ENCODE peak calls at places on chromosomes 16 and 17, in seven cellular contexts. M, X, A, T, O, N and I are unnamed samples.

GRCh38 chr17:31320231-31320630 is 1.2 kb downstream of the EVI2A start:
- DNase-seq in M (no peak), X (no peak), A (no peak), T (no peak), O (no peak), N (no peak), I (no peak)

GRCh38 chr16:12896562-12896961 is 4.8 kb upstream of the SHISA9 start:
- DNase-seq in M (peak; percentile 76), X (no peak), A (no peak), T (no peak), O (no peak), N (no peak), I (no peak)

GRCh38 chr17:74212913-74213791 is at the start of gene TTYH2:
- DNase-seq in M (peak; percentile 81), X (peak; percentile 95), A (peak; percentile 90), T (peak; percentile 47), O (peak; percentile 90), N (peak; percentile 94), I (peak; percentile 91)

GRCh38 chr16:57091200-57091989 is 988 bp upstream of the CPNE2 start:
- DNase-seq in M (no peak), X (no peak), A (peak; percentile 36), T (no peak), O (peak; percentile 28), N (peak; percentile 68), I (peak; percentile 30)

GRCh38 chr16:17470871-17471744 is at the start of gene XYLT1:
- DNase-seq in M (peak; percentile 72), X (peak; percentile 63), A (peak; percentile 53), T (no peak), O (peak; percentile 82), N (peak; percentile 92), I (peak; percentile 97)

GRCh38 chr16:88561485-88562369 is 8.5 kb upstream of the ZC3H18 start:
- DNase-seq in M (peak; percentile 82), X (no peak), A (peak; percentile 34), T (no peak), O (no peak), N (peak; percentile 69), I (peak; percentile 28)

GRCh38 chr16:57728336-57729181 is 7.0 kb upstream of the KATNB1 start:
- DNase-seq in M (no peak), X (peak; percentile 49), A (no peak), T (no peak), O (no peak), N (no peak), I (no peak)

GRCh38 chr17:48432820-48433775 is 3.1 kb upstream of the SKAP1 start:
- DNase-seq in M (no peak), X (no peak), A (no peak), T (no peak), O (no peak), N (peak; percentile 61), I (no peak)

GRCh38 chr17:1873418-1873817 is 43.6 kb downstream of the RPA1 start:
- DNase-seq in M (no peak), X (no peak), A (no peak), T (no peak), O (no peak), N (no peak), I (no peak)

GRCh38 chr16:49498241-49499017 is 124.8 kb downstream of the C16orf78 start:
- DNase-seq in M (no peak), X (no peak), A (no peak), T (no peak), O (no peak), N (no peak), I (no peak)

GRCh38 chr16:81647527-81647926 is 131.6 kb upstream of the PLCG2 start:
- DNase-seq in M (no peak), X (no peak), A (no peak), T (no peak), O (no peak), N (peak; percentile 67), I (peak; percentile 63)

GRCh38 chr16:88534731-88535141 is 35.5 kb upstream of the ZC3H18 start:
- DNase-seq in M (peak; percentile 51), X (peak; percentile 76), A (peak; percentile 49), T (no peak), O (peak; percentile 54), N (no peak), I (peak; percentile 52)

GRCh38 chr17:4858068-4858879 is 25.1 kb downstream of the MINK1 start:
- DNase-seq in M (no peak), X (no peak), A (peak; percentile 32), T (no peak), O (no peak), N (peak; percentile 65), I (no peak)

GRCh38 chr17:50255766-50256480 is 18.3 kb upstream of the TMEM92 start:
- DNase-seq in M (no peak), X (no peak), A (no peak), T (no peak), O (no peak), N (peak; percentile 31), I (no peak)

GRCh38 chr17:42702446-42702845 is 20.1 kb downstream of the CNTNAP1 start:
- DNase-seq in M (no peak), X (no peak), A (no peak), T (no peak), O (no peak), N (no peak), I (no peak)
- H3K36me3 ChIP-seq in M (peaks cover 10% of the 10 kb centered on the region), X (peaks cover 30% of the 10 kb centered on the region), A (peaks cover 87% of the 10 kb centered on the region), T (peaks cover 61% of the 10 kb centered on the region), O (peaks cover 76% of the 10 kb centered on the region), N (peaks cover 72% of the 10 kb centered on the region), I (peaks cover 29% of the 10 kb centered on the region)

GRCh38 chr16:35342012-35342411 is 1882.6 kb downstream of the TP53TG3F start:
- DNase-seq in M (no peak), X (no peak), A (no peak), T (no peak), O (no peak), N (no peak), I (no peak)
- H3K9me3 ChIP-seq in M (peaks cover 36% of the 10 kb centered on the region), X (no peaks in the 10 kb centered on the region), A (peaks cover 82% of the 10 kb centered on the region), T (no peaks in the 10 kb centered on the region), O (no peaks in the 10 kb centered on the region), N (no peaks in the 10 kb centered on the region), I (no peaks in the 10 kb centered on the region)

DNA sequence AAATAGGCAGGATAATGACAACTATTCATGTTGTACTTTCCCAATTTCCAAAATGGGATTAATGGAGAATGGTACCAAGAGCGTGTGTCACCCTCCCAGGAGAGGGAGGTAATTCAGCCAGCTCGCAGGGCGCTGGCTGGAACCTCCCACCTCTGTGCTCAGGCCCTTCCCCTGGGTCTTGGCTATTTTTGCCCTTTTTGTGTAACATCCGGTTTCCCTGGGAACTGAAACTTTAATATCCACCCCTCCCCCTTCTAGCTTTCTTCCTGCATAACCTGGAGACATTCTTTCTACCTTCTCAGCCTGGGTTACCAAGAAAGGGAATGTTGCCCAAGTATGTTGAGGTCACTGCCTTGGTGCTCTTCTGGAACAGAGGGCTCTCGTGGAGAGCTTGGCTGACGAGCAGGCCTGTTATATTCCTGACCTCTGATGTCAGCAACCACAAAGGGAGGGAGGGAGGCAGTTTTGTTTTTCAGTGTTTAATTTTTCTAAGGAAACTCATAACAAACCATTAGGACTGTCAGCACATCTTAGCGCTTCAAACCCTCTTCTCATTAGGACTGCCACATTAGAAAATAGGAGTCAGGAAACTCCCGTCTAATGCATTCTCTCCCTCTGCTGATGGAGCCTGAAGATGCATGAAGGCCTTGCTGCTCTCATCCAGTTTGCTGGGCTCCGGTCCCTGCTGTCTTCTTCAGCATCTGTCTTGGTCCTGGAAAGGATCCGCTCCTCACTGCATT is 25.6 kb downstream of the ITGB3 start:
- DNase-seq in M (peak; percentile 94), X (no peak), A (peak; percentile 67), T (no peak), O (peak; percentile 72), N (peak; percentile 71), I (peak; percentile 92)
- H3K4me3 ChIP-seq in M (peak overlapping the region; percentile 43), X (no peak overlapping the region), A (peak overlapping the region; percentile 9), T (no peak overlapping the region), O (no peak overlapping the region), N (no peak overlapping the region), I (no peak overlapping the region)

GRCh38 chr16:732332-732731 is 5.4 kb downstream of the HAGHL start:
- DNase-seq in M (no peak), X (no peak), A (no peak), T (no peak), O (no peak), N (no peak), I (no peak)
- H3K36me3 ChIP-seq in M (peaks cover 17% of the 10 kb centered on the region), X (no peaks in the 10 kb centered on the region), A (peaks cover 60% of the 10 kb centered on the region), T (peaks cover 42% of the 10 kb centered on the region), O (peaks cover 61% of the 10 kb centered on the region), N (peaks cover 56% of the 10 kb centered on the region), I (peaks cover 37% of the 10 kb centered on the region)

GRCh38 chr17:12909511-12909910 is 108.3 kb downstream of the ELAC2 start:
- DNase-seq in M (no peak), X (no peak), A (no peak), T (no peak), O (no peak), N (no peak), I (no peak)
- H3K9me3 ChIP-seq in M (no peaks in the 10 kb centered on the region), X (no peaks in the 10 kb centered on the region), A (peaks cover 9% of the 10 kb centered on the region), T (no peaks in the 10 kb centered on the region), O (no peaks in the 10 kb centered on the region), N (no peaks in the 10 kb centered on the region), I (no peaks in the 10 kb centered on the region)